ENCODE peak calls at places on chromosomes 7 and 10, in six cellular contexts. W is activated T-helper 17 cell treated with anti-CD3 and anti-CD28 coated beads, Interleukin-2, amount 50 U/mL, for 72 hours; A is activated T-cell treated with anti-CD3 and anti-CD28 coated beads, Interleukin-2, amount 50 U/mL, for 72 hours; U is left cardiac atrium; O is activated naive CD8-positive, alpha-beta T cell treated with anti-CD3 and anti-CD28 coated beads, Interleukin-2, amount 50 U/mL, for 24 hours; I is pancreas. T is an unnamed sample.

GRCh38 chr7:26179422-26179821 is 21.1 kb downstream of the HNRNPA2B1 start:
- ATAC-seq in W (no peak), A (peak; percentile 8), O (no peak), U (no peak), I (no peak), T (no peak)

GRCh38 chr7:139734395-139734794 is 43.4 kb downstream of the HIPK2 start:
- ATAC-seq in U (peak; percentile 76), I (peak; percentile 16), A (no peak), W (no peak), O (no peak), T (peak; percentile 24)

GRCh38 chr7:93594250-93594649 is 19.7 kb upstream of the CALCR start:
- ATAC-seq in W (no peak), I (no peak), O (no peak), U (no peak), A (no peak), T (no peak)

GRCh38 chr10:31978158-31978483 is 49.5 kb upstream of the ARHGAP12 start:
- ATAC-seq in I (no peak), O (no peak), W (no peak), A (no peak), U (no peak), T (no peak)

GRCh38 chr10:23338886-23339285 is 5.7 kb downstream of the C10orf67 start:
- ATAC-seq in A (no peak), I (no peak), U (no peak), W (no peak), O (no peak), T (no peak)

GRCh38 chr7:134701272-134701671 is 54.6 kb downstream of the BPGM start:
- ATAC-seq in A (peak; percentile 62), O (no peak), W (no peak), U (no peak), I (no peak), T (no peak)

GRCh38 chr10:87605656-87606308 is 53.9 kb upstream of the PAPSS2 start:
- ATAC-seq in U (no peak), O (no peak), I (peak; percentile 58), W (no peak), A (no peak), T (no peak)

GRCh38 chr10:58065529-58065815 is 202.2 kb downstream of the IPMK start:
- ATAC-seq in U (no peak), I (no peak), A (no peak), W (no peak), O (no peak), T (no peak)

GRCh38 chr10:51590802-51591201 is 108.6 kb downstream of the CSTF2T start:
- ATAC-seq in W (no peak), I (no peak), A (no peak), O (no peak), U (no peak), T (no peak)

GRCh38 chr10:51397695-51398094 is 301.7 kb downstream of the CSTF2T start:
- ATAC-seq in W (no peak), I (peak; percentile 97), U (peak; percentile 88), O (no peak), A (no peak), T (peak; percentile 90)

GRCh38 chr7:157729566-157729965 is 392.8 kb downstream of the DNAJB6 start:
- ATAC-seq in I (no peak), U (no peak), A (no peak), O (no peak), W (no peak), T (no peak)

GRCh38 chr10:27899058-27899457 is 99.8 kb downstream of the ODAD2 start:
- ATAC-seq in I (no peak), A (no peak), O (no peak), W (no peak), U (no peak), T (no peak)

GRCh38 chr10:91391915-91392314 is 18.2 kb upstream of the HECTD2 start:
- ATAC-seq in O (no peak), W (no peak), U (no peak), A (no peak), I (no peak), T (no peak)

GRCh38 chr10:82880776-82881175 is 1005.8 kb downstream of the NRG3 start:
- ATAC-seq in U (no peak), W (no peak), I (no peak), A (no peak), O (no peak), T (no peak)

GRCh38 chr10:13795653-13796555 is 209.1 kb downstream of the PRPF18 start:
- ATAC-seq in I (no peak), O (no peak), U (no peak), W (no peak), A (no peak), T (no peak)

GRCh38 chr7:29337628-29338116 is 143.1 kb downstream of the CHN2 start:
- ATAC-seq in A (peak; percentile 76), I (peak; percentile 19), O (peak; percentile 65), U (peak; percentile 34), W (no peak), T (no peak)

GRCh38 chr10:116132716-116133420 is 140.1 kb downstream of the GFRA1 start:
- ATAC-seq in A (no peak), U (no peak), O (no peak), W (no peak), I (no peak), T (no peak)